ENCODE peak calls at places on chromosomes 4 and X, in ten cellular contexts. One of them, this sample, is unnamed.

GRCh38 chrX:11080721-11081120 is 30.4 kb upstream of the HCCS start:
- DNase-seq in aorta: no peak
- DNase-seq in CD4-positive, alpha-beta T cell: no peak
- DNase-seq in fibroblast of lung: no peak
- DNase-seq in lower lobe of right lung: no peak
- DNase-seq in PC-9: no peak
- DNase-seq in stomach: no peak
- DNase-seq in uterus: no peak
- DNase-seq in hepatocyte: no peak
- DNase-seq in testis: no peak
- DNase-seq in this sample: no peak

GRCh38 chr4:56129431-56129861 is 180.7 kb downstream of the CEP135 start:
- DNase-seq in aorta: no peak
- DNase-seq in CD4-positive, alpha-beta T cell: no peak
- DNase-seq in fibroblast of lung: peak
- DNase-seq in lower lobe of right lung: peak
- DNase-seq in PC-9: no peak
- DNase-seq in stomach: peak
- DNase-seq in uterus: no peak
- DNase-seq in hepatocyte: peak
- DNase-seq in testis: peak
- DNase-seq in this sample: no peak

GRCh38 chrX:21700289-21700688 is 42.2 kb upstream of the KLHL34 start:
- DNase-seq in aorta: no peak
- DNase-seq in CD4-positive, alpha-beta T cell: no peak
- DNase-seq in fibroblast of lung: no peak
- DNase-seq in lower lobe of right lung: no peak
- DNase-seq in PC-9: no peak
- DNase-seq in stomach: no peak
- DNase-seq in uterus: no peak
- DNase-seq in hepatocyte: no peak
- DNase-seq in testis: no peak
- DNase-seq in this sample: no peak

GRCh38 chrX:111829345-111829744 is 46.6 kb upstream of the TRPC5OS start:
- DNase-seq in aorta: no peak
- DNase-seq in CD4-positive, alpha-beta T cell: no peak
- DNase-seq in fibroblast of lung: no peak
- DNase-seq in lower lobe of right lung: no peak
- DNase-seq in PC-9: no peak
- DNase-seq in stomach: no peak
- DNase-seq in uterus: no peak
- DNase-seq in hepatocyte: no peak
- DNase-seq in testis: no peak
- DNase-seq in this sample: no peak

GRCh38 chrX:13177921-13178320 is 133.5 kb upstream of the FAM9C start:
- DNase-seq in aorta: no peak
- DNase-seq in CD4-positive, alpha-beta T cell: no peak
- DNase-seq in fibroblast of lung: no peak
- DNase-seq in lower lobe of right lung: no peak
- DNase-seq in PC-9: no peak
- DNase-seq in stomach: no peak
- DNase-seq in uterus: no peak
- DNase-seq in hepatocyte: no peak
- DNase-seq in testis: no peak
- DNase-seq in this sample: no peak

GRCh38 chrX:57453901-57454300 is 137.9 kb upstream of the ZXDB start:
- DNase-seq in aorta: no peak
- DNase-seq in CD4-positive, alpha-beta T cell: no peak
- DNase-seq in fibroblast of lung: no peak
- DNase-seq in lower lobe of right lung: no peak
- DNase-seq in PC-9: no peak
- DNase-seq in stomach: no peak
- DNase-seq in uterus: no peak
- DNase-seq in hepatocyte: no peak
- DNase-seq in testis: peak
- DNase-seq in this sample: no peak

GRCh38 chr4:175953960-175954521 is 111.6 kb upstream of the WDR17 start:
- DNase-seq in aorta: no peak
- DNase-seq in CD4-positive, alpha-beta T cell: no peak
- DNase-seq in fibroblast of lung: no peak
- DNase-seq in lower lobe of right lung: no peak
- DNase-seq in PC-9: no peak
- DNase-seq in stomach: no peak
- DNase-seq in uterus: no peak
- DNase-seq in hepatocyte: no peak
- DNase-seq in testis: no peak
- DNase-seq in this sample: no peak

GRCh38 chrX:18995216-18995615 is 11.3 kb upstream of the PHKA2 start:
- DNase-seq in aorta: no peak
- DNase-seq in CD4-positive, alpha-beta T cell: no peak
- DNase-seq in fibroblast of lung: peak
- DNase-seq in lower lobe of right lung: no peak
- DNase-seq in PC-9: peak
- DNase-seq in stomach: no peak
- DNase-seq in uterus: no peak
- DNase-seq in hepatocyte: no peak
- DNase-seq in testis: no peak
- DNase-seq in this sample: no peak

GRCh38 chr4:19187709-19188108 is 1064.0 kb upstream of the SLIT2 start:
- DNase-seq in aorta: no peak
- DNase-seq in CD4-positive, alpha-beta T cell: no peak
- DNase-seq in fibroblast of lung: no peak
- DNase-seq in lower lobe of right lung: no peak
- DNase-seq in PC-9: no peak
- DNase-seq in stomach: no peak
- DNase-seq in uterus: no peak
- DNase-seq in hepatocyte: peak
- DNase-seq in testis: no peak
- DNase-seq in this sample: no peak

GRCh38 chr4:123699823-123700822 is 303.5 kb downstream of the SPRY1 start:
- DNase-seq in aorta: no peak
- DNase-seq in CD4-positive, alpha-beta T cell: no peak
- DNase-seq in fibroblast of lung: peak
- DNase-seq in lower lobe of right lung: no peak
- DNase-seq in PC-9: no peak
- DNase-seq in stomach: no peak
- DNase-seq in uterus: no peak
- DNase-seq in hepatocyte: peak
- DNase-seq in testis: peak
- DNase-seq in this sample: peak

GRCh38 chr4:19803406-19803805 is 448.3 kb upstream of the SLIT2 start:
- DNase-seq in aorta: no peak
- DNase-seq in CD4-positive, alpha-beta T cell: no peak
- DNase-seq in fibroblast of lung: peak
- DNase-seq in lower lobe of right lung: no peak
- DNase-seq in PC-9: no peak
- DNase-seq in stomach: no peak
- DNase-seq in uterus: no peak
- DNase-seq in hepatocyte: no peak
- DNase-seq in testis: no peak
- DNase-seq in this sample: no peak

GRCh38 chr4:98470831-98471230 is 187.6 kb downstream of the TSPAN5 start:
- DNase-seq in aorta: no peak
- DNase-seq in CD4-positive, alpha-beta T cell: no peak
- DNase-seq in fibroblast of lung: peak
- DNase-seq in lower lobe of right lung: no peak
- DNase-seq in PC-9: no peak
- DNase-seq in stomach: no peak
- DNase-seq in uterus: no peak
- DNase-seq in hepatocyte: no peak
- DNase-seq in testis: no peak
- DNase-seq in this sample: no peak

GRCh38 chrX:149541521-149542047 is 772 bp downstream of the EOLA1 start:
- DNase-seq in aorta: no peak
- DNase-seq in CD4-positive, alpha-beta T cell: no peak
- DNase-seq in fibroblast of lung: no peak
- DNase-seq in lower lobe of right lung: no peak
- DNase-seq in PC-9: no peak
- DNase-seq in stomach: no peak
- DNase-seq in uterus: no peak
- DNase-seq in hepatocyte: no peak
- DNase-seq in testis: no peak
- DNase-seq in this sample: no peak
- H3K27ac ChIP-seq in aorta: no peak
- H3K27ac ChIP-seq in CD4-positive, alpha-beta T cell: peak
- H3K27ac ChIP-seq in fibroblast of lung: peak
- H3K27ac ChIP-seq in lower lobe of right lung: peak
- H3K27ac ChIP-seq in PC-9: peak
- H3K27ac ChIP-seq in stomach: peak
- H3K27ac ChIP-seq in uterus: peak
- H3K27ac ChIP-seq in hepatocyte: peak
- H3K27ac ChIP-seq in testis: peak
- H3K27ac ChIP-seq in this sample: peak

DNA sequence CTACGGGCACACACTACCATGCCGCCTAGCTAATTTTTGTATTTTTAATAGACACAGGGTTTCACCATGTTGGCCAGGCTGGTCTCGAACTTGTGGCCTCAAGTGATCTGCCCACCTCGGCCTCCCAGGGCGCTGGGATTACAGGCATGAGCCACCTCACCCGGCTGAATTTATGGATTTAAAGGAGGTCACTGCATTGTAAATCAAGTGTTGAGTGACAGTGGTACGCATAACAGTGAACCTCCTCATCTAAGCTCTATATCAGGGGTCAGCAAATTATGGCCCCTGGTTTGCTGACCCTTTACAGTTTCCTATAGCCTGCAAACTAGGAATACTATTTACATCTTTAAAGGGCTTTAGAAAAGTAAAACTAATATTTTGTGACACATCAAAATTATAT is 2.6 kb upstream of the UXT start:
- DNase-seq in aorta: no peak
- DNase-seq in CD4-positive, alpha-beta T cell: no peak
- DNase-seq in fibroblast of lung: no peak
- DNase-seq in lower lobe of right lung: no peak
- DNase-seq in PC-9: no peak
- DNase-seq in stomach: no peak
- DNase-seq in uterus: no peak
- DNase-seq in hepatocyte: no peak
- DNase-seq in testis: no peak
- DNase-seq in this sample: no peak
- H3K27ac ChIP-seq in aorta: no peak
- H3K27ac ChIP-seq in CD4-positive, alpha-beta T cell: no peak
- H3K27ac ChIP-seq in fibroblast of lung: peak
- H3K27ac ChIP-seq in lower lobe of right lung: no peak
- H3K27ac ChIP-seq in PC-9: no peak
- H3K27ac ChIP-seq in stomach: no peak
- H3K27ac ChIP-seq in uterus: no peak
- H3K27ac ChIP-seq in hepatocyte: peak
- H3K27ac ChIP-seq in testis: no peak
- H3K27ac ChIP-seq in this sample: peak

DNA sequence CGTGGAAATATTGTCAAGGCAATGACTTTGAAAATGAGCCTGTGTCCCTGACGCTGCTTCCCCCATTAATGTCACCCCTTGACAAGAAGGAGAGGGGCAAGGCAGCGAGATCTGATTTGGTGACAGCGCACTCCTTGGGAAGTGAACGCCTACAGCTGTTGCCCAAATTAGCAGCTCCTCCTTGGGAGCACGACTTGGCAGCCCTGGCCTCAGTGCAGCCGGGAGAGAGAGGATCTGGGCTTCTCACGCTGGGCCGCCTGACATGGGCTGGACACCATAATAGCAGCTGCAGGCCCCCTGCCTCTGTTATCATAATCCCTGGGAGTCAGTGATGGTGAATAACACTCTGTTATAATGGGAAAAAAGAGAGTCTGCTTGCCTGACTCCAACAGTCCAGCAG is 73.5 kb downstream of the PSAPL1 start:
- DNase-seq in aorta: peak
- DNase-seq in CD4-positive, alpha-beta T cell: no peak
- DNase-seq in fibroblast of lung: no peak
- DNase-seq in lower lobe of right lung: no peak
- DNase-seq in PC-9: no peak
- DNase-seq in stomach: no peak
- DNase-seq in uterus: peak
- DNase-seq in hepatocyte: peak
- DNase-seq in testis: peak
- DNase-seq in this sample: no peak
- H3K27ac ChIP-seq in aorta: no peak
- H3K27ac ChIP-seq in CD4-positive, alpha-beta T cell: no peak
- H3K27ac ChIP-seq in fibroblast of lung: no peak
- H3K27ac ChIP-seq in lower lobe of right lung: no peak
- H3K27ac ChIP-seq in PC-9: no peak
- H3K27ac ChIP-seq in stomach: peak
- H3K27ac ChIP-seq in uterus: no peak
- H3K27ac ChIP-seq in hepatocyte: no peak
- H3K27ac ChIP-seq in testis: no peak
- H3K27ac ChIP-seq in this sample: no peak

DNA sequence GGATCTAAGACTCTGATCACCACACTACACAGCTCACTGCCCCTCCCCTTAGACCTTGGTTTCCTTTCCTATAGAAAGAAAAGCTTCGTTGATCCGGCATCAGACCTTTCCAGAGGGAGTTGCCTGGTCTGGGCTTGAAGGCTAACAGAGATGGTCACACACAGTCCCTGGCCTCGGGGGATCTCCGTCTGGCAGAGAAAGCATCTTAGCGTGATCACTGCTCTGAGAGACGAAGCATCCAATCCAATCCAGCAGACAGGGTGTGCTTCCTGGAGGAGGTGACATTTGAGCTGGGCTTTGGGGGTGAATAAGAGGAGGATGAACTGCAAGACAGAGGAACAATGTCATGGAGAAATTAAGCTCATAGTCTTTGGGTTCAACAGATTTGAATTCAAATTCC is 49.5 kb downstream of the HTRA3 start:
- DNase-seq in aorta: peak
- DNase-seq in CD4-positive, alpha-beta T cell: no peak
- DNase-seq in fibroblast of lung: no peak
- DNase-seq in lower lobe of right lung: no peak
- DNase-seq in PC-9: no peak
- DNase-seq in stomach: peak
- DNase-seq in uterus: no peak
- DNase-seq in hepatocyte: no peak
- DNase-seq in testis: no peak
- DNase-seq in this sample: no peak
- H3K27ac ChIP-seq in aorta: no peak
- H3K27ac ChIP-seq in CD4-positive, alpha-beta T cell: no peak
- H3K27ac ChIP-seq in fibroblast of lung: no peak
- H3K27ac ChIP-seq in lower lobe of right lung: no peak
- H3K27ac ChIP-seq in PC-9: no peak
- H3K27ac ChIP-seq in stomach: peak
- H3K27ac ChIP-seq in uterus: peak
- H3K27ac ChIP-seq in hepatocyte: no peak
- H3K27ac ChIP-seq in testis: no peak
- H3K27ac ChIP-seq in this sample: no peak